ENCODE peak calls at places on chromosomes 1 and 21, in seven cellular contexts. U, I, Q, J, A, H and Z are unnamed samples.

GRCh38 chr1:175449306-175449705 is 256.7 kb upstream of the KIAA0040 start:
- DNase-seq in U (no peak), I (no peak), Q (no peak), J (no peak), A (no peak), H (peak; percentile 32), Z (no peak)

GRCh38 chr1:69871412-69871811 is 303.7 kb downstream of the LRRC7 start:
- DNase-seq in U (no peak), I (no peak), Q (no peak), J (no peak), A (no peak), H (no peak), Z (no peak)

GRCh38 chr1:199574949-199575348 is 452.6 kb upstream of the NR5A2 start:
- DNase-seq in U (no peak), I (no peak), Q (no peak), J (no peak), A (no peak), H (peak; percentile 36), Z (no peak)

GRCh38 chr1:158999301-159000069 is 10.2 kb upstream of the IFI16 start:
- DNase-seq in U (peak; percentile 92), I (peak; percentile 93), Q (peak; percentile 88), J (peak; percentile 96), A (peak; percentile 99), H (no peak), Z (peak; percentile 96)

GRCh38 chr1:55180075-55180670 is 35.0 kb downstream of the USP24 start:
- DNase-seq in U (no peak), I (no peak), Q (no peak), J (no peak), A (no peak), H (no peak), Z (no peak)

GRCh38 chr1:202279806-202280205 is 61.9 kb downstream of the UBE2T start:
- DNase-seq in U (no peak), I (peak; percentile 41), Q (peak; percentile 14), J (peak; percentile 27), A (no peak), H (no peak), Z (no peak)

GRCh38 chr1:168057921-168058320 is 78.8 kb downstream of the GPR161 start:
- DNase-seq in U (no peak), I (peak; percentile 48), Q (peak; percentile 63), J (peak; percentile 17), A (peak; percentile 15), H (no peak), Z (no peak)

GRCh38 chr21:46110499-46111192 is 12.7 kb downstream of the COL6A2 start:
- DNase-seq in U (no peak), I (no peak), Q (no peak), J (peak; percentile 39), A (no peak), H (no peak), Z (peak; percentile 57)

GRCh38 chr1:52139817-52140540 is 1.9 kb upstream of the ZFYVE9 start:
- DNase-seq in U (peak; percentile 85), I (peak; percentile 95), Q (peak; percentile 88), J (peak; percentile 96), A (peak; percentile 92), H (peak; percentile 78), Z (no peak)

GRCh38 chr1:27137022-27137542 is 17.8 kb downstream of the SLC9A1 start:
- DNase-seq in U (no peak), I (no peak), Q (no peak), J (no peak), A (no peak), H (peak; percentile 82), Z (no peak)

GRCh38 chr1:2975466-2976179 is 45.6 kb upstream of the ACTRT2 start:
- DNase-seq in U (no peak), I (no peak), Q (no peak), J (peak; percentile 1), A (no peak), H (no peak), Z (peak; percentile 37)

GRCh38 chr21:31334648-31335121 is 9.4 kb downstream of the TIAM1 start:
- DNase-seq in U (no peak), I (peak; percentile 16), Q (no peak), J (no peak), A (no peak), H (no peak), Z (no peak)

GRCh38 chr1:15322648-15323350 is 75.8 kb downstream of the FHAD1 start:
- DNase-seq in U (no peak), I (no peak), Q (no peak), J (no peak), A (no peak), H (no peak), Z (peak; percentile 60)

GRCh38 chr1:102863704-102864103 is 244.6 kb downstream of the COL11A1 start:
- DNase-seq in U (no peak), I (no peak), Q (no peak), J (no peak), A (no peak), H (no peak), Z (no peak)

GRCh38 chr1:166489670-166490436 is 323.1 kb upstream of the FAM78B start:
- DNase-seq in U (no peak), I (peak; percentile 17), Q (no peak), J (peak; percentile 58), A (no peak), H (peak; percentile 88), Z (no peak)

GRCh38 chr1:205826407-205826806 is 13.4 kb upstream of the SLC41A1 start:
- DNase-seq in U (no peak), I (no peak), Q (no peak), J (no peak), A (no peak), H (peak; percentile 48), Z (no peak)

GRCh38 chr1:232355162-232356006 is 274.5 kb downstream of the SIPA1L2 start:
- DNase-seq in U (no peak), I (no peak), Q (no peak), J (no peak), A (no peak), H (no peak), Z (no peak)

GRCh38 chr1:52825868-52826267 is 16.7 kb upstream of the ZYG11A start:
- DNase-seq in U (no peak), I (peak; percentile 25), Q (peak; percentile 34), J (peak; percentile 11), A (peak; percentile 32), H (peak; percentile 14), Z (no peak)

GRCh38 chr1:85570446-85571180 is 9.9 kb upstream of the CCN1 start:
- DNase-seq in U (no peak), I (no peak), Q (no peak), J (no peak), A (no peak), H (no peak), Z (no peak)

GRCh38 chr1:3350441-3351261 is 103.8 kb upstream of the ARHGEF16 start:
- DNase-seq in U (no peak), I (peak; percentile 6), Q (no peak), J (peak; percentile 33), A (no peak), H (no peak), Z (peak; percentile 71)

GRCh38 chr1:64472805-64473204 is 2.9 kb downstream of the CACHD1 start:
- DNase-seq in U (no peak), I (no peak), Q (no peak), J (no peak), A (no peak), H (no peak), Z (no peak)
- H3K4me3 ChIP-seq in U (no peak overlapping the region), I (no peak overlapping the region), Q (no peak overlapping the region), J (no peak overlapping the region), A (peak overlapping the region; percentile 95), H (no peak overlapping the region), Z (no peak overlapping the region)

DNA sequence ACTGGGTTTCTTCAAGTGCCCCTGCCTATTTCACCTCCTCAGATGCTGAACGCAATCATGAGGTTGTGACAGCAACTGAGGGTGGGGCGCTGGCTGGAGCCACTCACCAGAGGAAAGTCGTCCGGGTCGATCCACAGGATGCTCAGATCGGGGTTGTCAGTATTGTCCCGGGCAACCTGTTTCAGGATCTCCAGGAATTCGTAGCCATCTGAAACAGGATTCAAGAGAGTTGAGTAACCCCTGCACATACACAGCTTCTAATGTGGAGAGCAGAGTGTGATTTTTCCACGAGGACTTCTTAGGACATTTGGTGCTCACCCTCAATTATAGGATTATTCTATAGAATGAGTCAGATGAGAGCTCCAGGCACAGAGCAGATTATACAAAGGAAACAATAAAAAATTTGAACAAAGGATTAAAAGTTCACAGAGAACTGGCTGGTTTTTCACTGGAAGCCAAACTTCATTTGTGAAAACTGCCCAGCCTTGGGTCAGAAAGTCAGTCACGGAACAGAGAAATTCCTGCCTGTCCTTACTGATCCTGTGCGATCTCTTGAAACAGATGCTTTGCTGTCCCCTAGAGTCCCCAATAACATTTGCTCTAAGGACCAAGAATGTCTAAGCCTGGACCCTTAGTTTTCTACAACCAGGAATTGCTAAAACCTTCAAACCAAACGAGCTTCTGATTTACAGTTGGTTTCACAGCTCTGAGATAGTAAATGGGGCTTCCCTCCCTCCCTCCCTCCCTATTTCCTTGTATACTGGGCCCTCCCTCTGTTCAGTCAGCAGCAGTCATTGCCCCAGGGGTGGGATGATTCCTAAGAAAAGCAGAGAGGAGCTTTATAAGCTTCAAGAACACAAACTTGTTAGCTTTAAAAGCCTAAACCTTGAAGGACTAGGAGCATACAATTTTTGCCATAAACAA is 63.2 kb downstream of the CASQ2 start:
- DNase-seq in U (no peak), I (no peak), Q (no peak), J (no peak), A (no peak), H (no peak), Z (no peak)
- TF ChIP-seq CTCF in U (no peak), I (no peak), Q (no peak), J (no peak), A (no peak), H (no peak), Z (no peak)

DNA sequence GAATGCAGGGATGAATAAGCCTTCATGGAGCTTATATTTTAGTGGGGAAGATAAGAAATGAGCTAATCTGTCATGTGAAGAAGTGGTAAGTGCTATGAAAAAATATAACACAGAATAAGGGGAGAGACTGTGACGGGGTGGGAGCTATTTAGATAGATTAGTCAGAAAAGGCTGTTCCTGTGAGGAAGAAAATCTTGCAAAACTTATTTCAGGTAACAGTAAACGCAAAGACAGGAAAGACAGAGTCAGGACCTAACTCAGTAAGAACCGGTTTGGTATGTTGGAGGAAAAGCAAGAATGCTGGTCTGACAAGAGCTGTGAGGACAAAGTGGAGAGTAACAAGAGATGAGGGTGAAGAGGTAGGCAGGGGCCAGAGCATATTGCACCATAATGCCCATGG is 22.0 kb downstream of the GNAI3 start:
- DNase-seq in U (peak; percentile 46), I (peak; percentile 58), Q (peak; percentile 50), J (peak; percentile 2), A (peak; percentile 54), H (no peak), Z (no peak)
- H3K4me3 ChIP-seq in U (no peak overlapping the region), I (no peak overlapping the region), Q (no peak overlapping the region), J (no peak overlapping the region), A (no peak overlapping the region), H (no peak overlapping the region), Z (no peak overlapping the region)

DNA sequence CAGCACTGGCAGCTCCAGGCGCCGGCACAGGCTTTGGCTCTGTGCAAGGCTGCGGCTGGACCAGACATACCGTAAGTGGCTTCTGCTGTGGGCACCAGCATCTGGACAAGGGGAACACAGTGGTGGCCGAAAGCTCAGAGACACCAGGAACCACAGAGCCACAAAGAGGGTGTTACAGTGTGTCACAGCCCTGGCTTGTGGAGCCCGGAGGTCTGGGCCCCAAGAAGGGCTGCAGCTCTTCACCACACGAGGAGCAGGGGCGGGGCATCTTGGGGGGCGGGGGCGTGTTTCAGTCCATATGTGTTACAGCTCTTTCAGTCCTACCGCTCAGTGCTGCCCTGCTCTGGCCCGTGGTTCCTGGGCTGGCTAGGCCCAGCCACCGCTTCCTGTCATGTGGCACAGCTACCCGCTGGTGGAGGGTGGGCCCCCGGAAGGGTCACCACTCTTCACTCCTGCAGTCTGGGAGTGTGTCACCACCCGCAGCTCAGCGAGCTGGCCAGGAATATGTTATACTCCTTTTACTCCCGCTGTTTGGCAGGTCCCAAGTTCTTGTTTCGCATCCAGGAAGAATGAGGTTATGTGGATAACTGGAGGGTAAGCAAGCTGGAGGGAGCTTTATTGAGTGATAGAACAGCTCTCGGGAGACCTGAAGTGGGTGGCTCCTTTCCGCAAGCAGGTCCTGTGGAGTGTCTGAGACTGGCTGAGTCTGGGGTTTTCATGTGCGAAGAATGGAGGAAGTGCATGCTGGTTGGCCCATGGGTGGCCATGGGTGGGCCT is 3.3 kb upstream of the LSM10 start:
- DNase-seq in U (peak; percentile 68), I (peak; percentile 66), Q (peak; percentile 18), J (peak; percentile 87), A (peak; percentile 72), H (peak; percentile 92), Z (peak; percentile 60)
- TF ChIP-seq CTCF in U (no peak), I (no peak), Q (no peak), J (no peak), A (no peak), H (no peak), Z (no peak)